ENCODE peak calls at places on chromosome 21, in six cellular contexts. U, R, Z, L, F and W are unnamed samples.

GRCh38 chr21:37758997-37759396 is 157.3 kb downstream of the KCNJ6 start:
- DNase-seq in Z (no peak), U (peak; percentile 17), L (no peak), F (no peak), R (peak; percentile 48), W (no peak)

GRCh38 chr21:26814374-26814773 is 30.8 kb downstream of the ADAMTS1 start:
- DNase-seq in L (no peak), U (no peak), Z (no peak), F (no peak), R (no peak), W (no peak)

GRCh38 chr21:38646213-38646837 is 148.0 kb upstream of the ERG start:
- DNase-seq in L (peak; percentile 31), Z (no peak), F (no peak), U (no peak), R (no peak), W (no peak)

GRCh38 chr21:33828083-33828482 is 87.5 kb downstream of the ATP5PO start:
- DNase-seq in R (no peak), U (no peak), Z (no peak), L (no peak), F (no peak), W (no peak)

GRCh38 chr21:33355996-33356395 is 31.2 kb downstream of the IFNAR1 start:
- DNase-seq in U (no peak), Z (no peak), R (no peak), F (no peak), L (no peak), W (no peak)

GRCh38 chr21:26563977-26564503 is 9.0 kb downstream of the CYYR1 start:
- DNase-seq in Z (no peak), U (no peak), R (no peak), F (no peak), L (no peak), W (no peak)

GRCh38 chr21:22791986-22792560 is 1793.9 kb downstream of the NCAM2 start:
- DNase-seq in U (peak; percentile 18), R (peak; percentile 32), F (no peak), Z (no peak), L (no peak), W (no peak)

GRCh38 chr21:32797679-32798078 is 26.1 kb upstream of the PAXBP1 start:
- DNase-seq in L (no peak), U (no peak), Z (no peak), F (no peak), R (no peak), W (no peak)

GRCh38 chr21:15631342-15631741 is 98.4 kb upstream of the USP25 start:
- DNase-seq in L (peak; percentile 86), U (no peak), Z (no peak), F (no peak), R (peak; percentile 24), W (peak; percentile 26)

GRCh38 chr21:34157456-34158025 is 84.2 kb downstream of the MRPS6 start:
- DNase-seq in U (no peak), L (no peak), F (no peak), R (no peak), Z (no peak), W (no peak)

GRCh38 chr21:46457801-46458314 is 833 bp upstream of the DIP2A start:
- DNase-seq in R (peak; percentile 30), U (peak; percentile 51), Z (no peak), F (peak; percentile 88), L (no peak), W (no peak)

GRCh38 chr21:29299046-29299905 is 554 bp downstream of the BACH1 start:
- DNase-seq in L (no peak), U (no peak), R (peak; percentile 14), F (peak; percentile 94), Z (no peak), W (no peak)

GRCh38 chr21:38170283-38170682 is 86.5 kb upstream of the KCNJ15 start:
- DNase-seq in U (peak; percentile 21), F (no peak), Z (no peak), R (peak; percentile 57), L (no peak), W (no peak)

GRCh38 chr21:46226920-46227599 is 1.5 kb downstream of the LSS start:
- DNase-seq in L (peak; percentile 15), Z (no peak), R (no peak), U (peak; percentile 59), F (peak; percentile 84), W (peak; percentile 37)

GRCh38 chr21:8989883-8990325 is 1531.5 kb upstream of the TPTE start:
- DNase-seq in R (peak; percentile 96), U (no peak), F (peak; percentile 83), L (no peak), Z (no peak), W (no peak)

GRCh38 chr21:31260790-31261189 is 83.3 kb downstream of the TIAM1 start:
- DNase-seq in L (no peak), F (no peak), U (no peak), R (no peak), Z (no peak), W (no peak)

GRCh38 chr21:14072761-14073535 is 137.8 kb downstream of the LIPI start:
- DNase-seq in Z (no peak), L (no peak), R (no peak), U (no peak), F (peak; percentile 72), W (no peak)

GRCh38 chr21:14080764-14081096 is 130.0 kb downstream of the LIPI start:
- DNase-seq in F (no peak), U (no peak), L (no peak), R (no peak), Z (no peak), W (no peak)

GRCh38 chr21:25936776-25937175 is 202.0 kb downstream of the GABPA start:
- DNase-seq in U (no peak), R (no peak), L (no peak), F (no peak), Z (no peak), W (no peak)

GRCh38 chr21:26966360-26966977 is 419 bp downstream of the ADAMTS5 start:
- DNase-seq in F (no peak), R (no peak), Z (no peak), L (no peak), U (no peak), W (no peak)

GRCh38 chr21:38139380-38140168 is 117.2 kb upstream of the KCNJ15 start:
- DNase-seq in Z (no peak), R (peak; percentile 98), L (no peak), U (no peak), F (no peak), W (no peak)

DNA sequence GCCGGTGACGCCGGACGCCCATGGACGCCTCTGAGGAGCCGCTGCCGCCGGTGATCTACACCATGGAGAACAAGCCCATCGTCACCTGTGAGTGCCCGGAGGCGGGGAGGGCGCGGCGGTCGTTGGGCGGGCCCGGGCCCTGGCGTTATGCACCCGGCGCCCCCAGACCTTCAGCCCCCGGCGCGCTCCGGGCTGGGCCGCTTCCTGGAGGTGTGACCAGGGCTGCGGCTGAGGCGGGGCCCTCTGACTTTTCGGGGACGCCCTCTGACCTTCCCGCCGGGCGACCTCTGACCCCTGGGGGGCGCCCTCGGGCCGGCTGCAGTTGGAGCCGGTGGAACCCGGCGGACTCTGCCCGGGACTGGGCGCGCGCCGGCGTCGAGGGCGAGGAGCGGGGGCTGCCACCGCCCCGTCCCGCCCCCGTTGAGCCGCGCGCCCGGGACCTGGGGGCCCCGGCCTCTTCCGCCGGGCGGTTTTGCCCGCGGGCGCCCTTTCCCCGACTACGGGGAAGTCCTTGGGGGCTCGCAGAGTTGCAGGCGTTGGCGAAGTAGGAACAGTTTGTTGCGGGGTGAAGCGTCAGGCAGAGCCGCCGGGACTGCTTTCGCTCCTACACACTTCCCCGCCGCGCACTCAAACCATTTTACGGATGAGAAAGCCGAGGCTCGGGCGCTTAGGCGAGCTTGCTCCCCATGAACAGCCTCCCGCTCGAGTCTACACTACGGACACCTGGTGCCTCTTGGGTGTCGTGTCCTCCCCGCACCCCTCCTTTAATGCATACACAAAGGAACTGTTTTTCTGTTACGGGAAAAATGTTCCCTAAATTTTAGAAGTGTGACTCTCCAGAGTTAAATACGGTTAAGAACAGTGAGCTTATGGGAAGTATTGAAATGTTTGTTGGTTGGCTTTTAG is 618 bp downstream of the TRAPPC10 start:
- DNase-seq in F (peak; percentile 92), R (peak; percentile 30), U (peak; percentile 97), L (no peak), Z (no peak), W (no peak)
- TF ChIP-seq CTCF in F (no peak), R (peak; percentile 18), U (peak; percentile 63), L (no peak), Z (peak; percentile 7), W (no peak)

GRCh38 chr21:42669069-42669468 is 15.6 kb downstream of the PDE9A start:
- DNase-seq in R (no peak), U (no peak), F (no peak), Z (no peak), L (no peak), W (no peak)
- TF ChIP-seq CTCF in R (no peak), U (no peak), F (no peak), Z (no peak), L (no peak), W (no peak)

GRCh38 chr21:45186709-45187108 is 101.0 kb downstream of the POFUT2 start:
- DNase-seq in F (no peak), R (no peak), L (no peak), Z (no peak), U (no peak), W (no peak)

GRCh38 chr21:45187646-45188045 is 100.0 kb downstream of the POFUT2 start:
- DNase-seq in L (no peak), R (no peak), Z (no peak), U (no peak), F (no peak), W (no peak)

GRCh38 chr21:45190013-45190412 is 97.7 kb downstream of the POFUT2 start:
- DNase-seq in L (no peak), Z (no peak), F (no peak), R (no peak), U (no peak), W (no peak)

GRCh38 chr21:45192332-45192731 is 95.4 kb downstream of the POFUT2 start:
- DNase-seq in Z (no peak), L (no peak), F (no peak), U (no peak), R (no peak), W (no peak)
- TF ChIP-seq CTCF in Z (no peak), L (no peak), F (no peak), U (peak; percentile 1), R (no peak), W (no peak)

DNA sequence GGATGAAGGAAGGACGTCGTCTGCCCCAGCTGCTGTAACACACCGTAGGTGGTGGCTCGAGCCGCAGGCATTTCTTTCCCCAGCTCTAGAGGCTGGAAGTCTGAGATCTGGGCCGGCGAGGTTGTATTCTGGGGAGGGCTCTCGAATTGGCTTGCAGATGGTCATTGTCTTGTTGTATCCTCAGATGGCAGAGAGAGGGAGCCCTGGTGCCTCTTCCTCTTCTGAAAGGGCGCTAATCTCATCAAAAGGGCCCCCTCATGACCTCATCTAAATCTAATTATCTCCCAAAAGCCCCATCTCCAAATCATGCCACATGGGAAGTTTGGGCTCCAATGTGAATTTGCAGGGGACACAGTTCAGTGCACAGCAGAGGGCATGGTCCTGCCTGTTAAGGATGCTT is 109.0 kb downstream of the SIK1 start:
- DNase-seq in Z (no peak), R (no peak), F (no peak), U (no peak), L (no peak), W (no peak)
- TF ChIP-seq CTCF in Z (no peak), R (no peak), F (no peak), U (no peak), L (no peak), W (no peak)